ENCODE peak calls at places on chromosomes 1 and 21, in five cellular contexts. W is fibroblast of lung, I is PC-9, H is neural progenitor cell, Y is neuronal stem cell. L is an unnamed sample. For H3K36me3, the result is how much of the 10 kb centered on the place peaks cover.

GRCh38 chr1:191320062-191320461 is 838.2 kb upstream of the RGS18 start:
- DNase-seq in W (peak), I (no peak), H (no peak), Y (no peak), L (no peak)

GRCh38 chr1:63448741-63449140 is 74.3 kb downstream of the ITGB3BP start:
- DNase-seq in W (peak), I (no peak), H (no peak), Y (no peak), L (no peak)

GRCh38 chr1:92653605-92654381 is 131.1 kb downstream of the EVI5 start:
- DNase-seq in W (no peak), I (no peak), H (no peak), Y (no peak), L (no peak)

GRCh38 chr1:234620272-234620711 is 10.3 kb upstream of the IRF2BP2 start:
- DNase-seq in W (no peak), I (no peak), H (no peak), Y (no peak), L (no peak)

GRCh38 chr1:212432163-212432705 is 486 bp upstream of the NENF start:
- DNase-seq in W (no peak), I (no peak), H (no peak), Y (no peak), L (no peak)

GRCh38 chr1:19504796-19505693 is 19.7 kb upstream of the CAPZB start:
- DNase-seq in W (peak), I (no peak), H (no peak), Y (no peak), L (peak)

GRCh38 chr1:206725053-206725963 is 40.6 kb downstream of the MAPKAPK2 start:
- DNase-seq in W (peak), I (no peak), H (peak), Y (peak), L (peak)

GRCh38 chr1:92482665-92483441 is 3.9 kb downstream of the GFI1 start:
- DNase-seq in W (no peak), I (no peak), H (peak), Y (peak), L (peak)

GRCh38 chr1:27349784-27350672 is 8.2 kb downstream of the SYTL1 start:
- DNase-seq in W (peak), I (no peak), H (peak), Y (peak), L (no peak)

GRCh38 chr1:172609528-172609927 is 49.4 kb upstream of the FASLG start:
- DNase-seq in W (peak), I (no peak), H (no peak), Y (no peak), L (peak)

GRCh38 chr21:44820851-44821250 is 3.0 kb upstream of the SUMO3 start:
- DNase-seq in W (peak), I (no peak), H (no peak), Y (no peak), L (no peak)

GRCh38 chr1:178706467-178706866 is 18.6 kb upstream of the RALGPS2 start:
- DNase-seq in W (peak), I (no peak), H (no peak), Y (no peak), L (no peak)

GRCh38 chr1:157505481-157506272 is 46.6 kb downstream of the FCRL5 start:
- DNase-seq in W (peak), I (no peak), H (peak), Y (peak), L (peak)

GRCh38 chr1:77292551-77292950 is 10.7 kb downstream of the AK5 start:
- DNase-seq in W (no peak), I (no peak), H (no peak), Y (no peak), L (no peak)

GRCh38 chr1:151512326-151512725 is 1.1 kb downstream of the CGN start:
- DNase-seq in W (no peak), I (peak), H (no peak), Y (no peak), L (no peak)

GRCh38 chr1:151514366-151514765 is 3.2 kb downstream of the CGN start:
- DNase-seq in W (no peak), I (peak), H (no peak), Y (no peak), L (no peak)

GRCh38 chr1:151513626-151514101 is 2.5 kb downstream of the CGN start:
- DNase-seq in W (no peak), I (peak), H (no peak), Y (no peak), L (no peak)

GRCh38 chr1:151511636-151512215 is 539 bp downstream of the CGN start:
- DNase-seq in W (no peak), I (peak), H (peak), Y (no peak), L (peak)

DNA sequence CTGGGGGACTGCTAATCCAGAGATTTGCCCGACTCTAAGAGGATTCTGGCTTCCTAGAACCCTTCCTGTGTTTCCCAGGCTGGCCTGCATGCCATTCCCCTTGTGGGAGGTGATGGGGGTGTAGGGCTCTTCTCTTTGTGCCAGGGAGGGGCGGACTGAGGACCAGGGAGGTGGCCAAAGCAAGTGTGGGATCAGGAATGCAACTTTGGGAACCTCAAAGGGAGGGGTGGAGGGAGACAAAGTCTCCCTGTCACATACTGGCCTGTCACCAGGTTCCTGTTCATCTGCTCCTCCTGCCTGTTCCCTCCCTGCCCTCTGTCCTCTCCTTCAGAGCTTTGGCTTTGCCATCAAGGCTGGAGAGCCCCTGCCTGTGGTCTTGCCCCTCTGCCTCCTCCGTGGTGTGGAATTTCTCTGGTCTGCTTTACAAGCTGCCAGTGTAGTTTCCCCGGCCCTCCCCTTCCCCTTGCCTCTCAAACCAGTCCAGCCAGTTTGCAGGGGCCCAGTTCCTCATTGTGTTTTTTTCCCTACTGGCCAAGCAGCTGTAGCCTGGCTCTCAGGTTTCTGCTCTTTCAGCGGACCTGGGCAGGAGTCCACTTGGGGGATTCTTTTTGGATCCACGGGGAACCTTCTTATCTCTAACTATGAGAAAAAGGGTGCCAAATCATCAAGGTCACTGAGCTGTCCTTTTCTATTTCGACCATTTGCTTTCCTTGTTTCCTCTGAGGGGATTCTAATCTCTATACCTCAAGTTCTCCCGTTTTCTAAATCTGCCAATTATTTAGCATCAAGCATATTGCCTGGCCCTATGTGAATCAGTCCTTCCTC is 1.8 kb downstream of the CGN start:
- DNase-seq in W (no peak), I (peak), H (peak), Y (no peak), L (no peak)
- H3K27ac ChIP-seq in W (no peak), I (peak), H (no peak), Y (no peak), L (no peak)

DNA sequence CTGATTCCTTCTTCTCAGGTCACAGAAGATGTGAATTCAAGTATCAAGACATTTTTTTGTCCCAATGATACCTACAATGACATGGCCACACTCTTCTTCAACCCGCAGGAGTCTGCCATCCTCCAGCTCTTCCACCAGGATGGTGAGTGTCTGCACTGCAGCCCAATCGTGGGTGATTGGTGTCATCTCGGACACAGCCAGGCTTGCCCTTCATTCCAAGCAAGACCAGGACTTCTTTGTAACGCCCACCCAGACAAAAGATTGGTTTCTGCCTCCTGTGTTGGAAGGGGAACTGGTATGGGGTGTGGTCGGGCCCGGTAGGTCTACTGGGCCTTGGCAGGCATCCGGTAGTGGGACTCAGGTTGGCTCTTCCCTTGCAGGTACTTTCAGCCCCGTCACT is 14.1 kb downstream of the NPPA start:
- DNase-seq in W (no peak), I (no peak), H (no peak), Y (no peak), L (no peak)
- H3K36me3 ChIP-seq in W (under half), I (under half), H (under half), Y (half or more), L (under half)

DNA sequence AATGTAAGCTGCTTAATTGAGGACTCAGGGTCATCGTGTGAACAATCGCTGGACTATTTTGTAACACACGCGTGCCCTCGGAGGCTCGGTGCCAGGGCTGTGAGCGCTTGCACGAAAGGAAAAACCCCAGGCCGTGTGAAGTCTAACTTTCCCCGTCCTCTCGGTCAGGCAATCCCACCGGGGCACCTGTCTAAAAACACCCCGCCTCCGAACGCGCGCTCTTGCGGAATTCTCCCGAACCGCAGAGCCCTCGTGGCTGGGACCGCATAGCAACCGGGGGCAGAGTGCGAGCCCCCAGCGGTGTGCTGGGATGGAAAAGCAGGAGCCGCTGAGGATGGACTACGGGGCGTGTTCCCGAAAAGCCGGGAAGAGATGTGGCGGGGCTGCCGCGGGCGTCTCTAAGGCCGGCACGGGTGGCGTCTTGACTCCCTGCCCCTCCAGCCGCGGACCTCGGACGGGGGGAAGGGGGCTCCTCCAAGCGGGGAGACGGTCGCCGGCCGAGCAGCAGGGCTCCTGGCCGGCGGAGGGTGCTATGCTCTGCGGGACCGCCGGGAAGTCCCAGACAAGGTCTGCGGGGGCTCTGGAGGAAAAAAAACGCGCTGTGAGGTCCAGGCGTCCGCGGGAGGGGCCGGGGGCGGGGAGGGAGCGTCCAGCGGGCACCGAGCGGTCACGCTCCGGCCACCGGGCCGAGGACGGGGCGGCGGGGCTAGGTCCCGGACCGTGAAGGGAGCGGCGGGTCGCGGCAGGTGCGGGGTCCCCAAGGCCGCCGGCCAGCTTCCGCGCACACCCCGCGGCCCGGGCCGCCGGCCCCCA is 936 bp downstream of the ZBTB21 start:
- DNase-seq in W (peak), I (peak), H (peak), Y (peak), L (peak)
- H3K4me2 ChIP-seq in W (peak), I (peak), H (peak), Y (peak), L (peak)

DNA sequence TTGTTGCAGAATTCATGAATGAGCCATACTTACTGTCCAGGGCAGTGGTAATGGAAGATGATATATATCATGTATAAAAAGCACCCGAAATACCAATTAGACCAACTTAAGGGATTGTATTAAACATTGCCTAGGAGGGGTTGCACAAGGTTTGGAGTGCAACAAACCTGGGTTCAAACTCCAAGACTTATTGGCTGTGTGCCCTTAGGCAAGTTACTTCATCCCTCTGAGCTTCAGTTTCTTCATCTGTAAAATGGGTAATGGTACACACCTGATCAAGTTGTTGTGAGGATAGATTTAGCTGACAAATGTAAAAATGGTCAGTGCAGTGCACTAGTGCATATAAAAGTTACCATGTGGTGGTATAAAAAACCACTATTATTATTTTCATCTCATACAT is 9.8 kb upstream of the PPP1R15B start:
- DNase-seq in W (no peak), I (no peak), H (no peak), Y (no peak), L (no peak)
- H3K27ac ChIP-seq in W (no peak), I (no peak), H (no peak), Y (no peak), L (no peak)

GRCh38 chr1:11147371-11147770 is 41.8 kb upstream of the ANGPTL7 start:
- DNase-seq in W (no peak), I (peak), H (no peak), Y (no peak), L (no peak)
- H3K36me3 ChIP-seq in W (under half), I (under half), H (under half), Y (under half), L (under half)